ENCODE peak calls at places on chromosome 1, in four cellular contexts. F is activated naive CD8-positive, alpha-beta T cell treated with anti-CD3 and anti-CD28 coated beads, Interleukin-2, amount 50 U/mL, for 24 hours; K is cardiac muscle cell; V is amygdala. A is an unnamed sample.

GRCh38 chr1:19786988-19787423 is 12.7 kb downstream of the TMCO4 start:
- DNase-seq in F (no peak), K (no peak), V (no peak), A (no peak)

GRCh38 chr1:156162430-156163037 is 9.1 kb downstream of the SEMA4A start:
- DNase-seq in F (no peak), K (peak), V (no peak), A (no peak)

GRCh38 chr1:235056937-235057336 is 71.7 kb downstream of the TOMM20 start:
- DNase-seq in F (no peak), K (no peak), V (no peak), A (no peak)

GRCh38 chr1:234998174-234998741 is 130.4 kb downstream of the TOMM20 start:
- DNase-seq in F (no peak), K (no peak), V (no peak), A (no peak)

GRCh38 chr1:61230523-61230922 is 148.2 kb downstream of the NFIA start:
- DNase-seq in F (no peak), K (no peak), V (no peak), A (no peak)

GRCh38 chr1:244053831-244054230 is 2.7 kb downstream of the ZBTB18 start:
- DNase-seq in F (no peak), K (no peak), V (peak), A (no peak)

GRCh38 chr1:162040657-162041056 is 17.0 kb upstream of the OLFML2B start:
- DNase-seq in F (no peak), K (peak), V (no peak), A (no peak)

GRCh38 chr1:148353461-148354283 is 129.4 kb downstream of the PPIAL4G start:
- DNase-seq in F (peak), K (no peak), V (no peak), A (peak)

GRCh38 chr1:198651685-198652400 is 13.0 kb downstream of the PTPRC start:
- DNase-seq in F (no peak), K (no peak), V (no peak), A (no peak)

GRCh38 chr1:173474097-173474779 is 2.9 kb upstream of the PRDX6 start:
- DNase-seq in F (no peak), K (no peak), V (no peak), A (no peak)

GRCh38 chr1:162561037-162561615 is 396 bp upstream of the UAP1 start:
- DNase-seq in F (peak), K (peak), V (peak), A (peak)

GRCh38 chr1:228228601-228229074 is 20.8 kb downstream of the OBSCN start:
- DNase-seq in F (no peak), K (no peak), V (no peak), A (no peak)

GRCh38 chr1:53198241-53198651 is 1.6 kb downstream of the CPT2 start:
- DNase-seq in F (no peak), K (peak), V (no peak), A (no peak)

GRCh38 chr1:197761654-197762053 is 13.6 kb downstream of the DENND1B start:
- DNase-seq in F (no peak), K (no peak), V (no peak), A (peak)

GRCh38 chr1:169873582-169874200 is 20.0 kb downstream of the SCYL3 start:
- DNase-seq in F (no peak), K (no peak), V (no peak), A (no peak)

GRCh38 chr1:46991083-46991923 is 32.2 kb upstream of the CYP4X1 start:
- DNase-seq in F (no peak), K (peak), V (no peak), A (no peak)

GRCh38 chr1:154955039-154955717 is 721 bp downstream of the PBXIP1 start:
- DNase-seq in F (peak), K (peak), V (peak), A (peak)

GRCh38 chr1:198904356-198904755 is 265.5 kb downstream of the PTPRC start:
- DNase-seq in F (no peak), K (no peak), V (no peak), A (no peak)

GRCh38 chr1:60880202-60880601 is 202.2 kb upstream of the NFIA start:
- DNase-seq in F (no peak), K (no peak), V (no peak), A (no peak)

GRCh38 chr1:226980565-226981385 is 40.7 kb downstream of the COQ8A start:
- DNase-seq in F (no peak), K (no peak), V (no peak), A (no peak)

GRCh38 chr1:25695066-25695990 is 78.7 kb downstream of the MAN1C1 start:
- DNase-seq in F (no peak), K (peak), V (no peak), A (no peak)